ENCODE peak calls at places on chromosomes 13 and 19, in four cellular contexts. One of them, this sample, is unnamed.

GRCh38 chr13:41825691-41826090 is 135.2 kb downstream of the VWA8 start:
- DNase-seq in K562: no peak
- DNase-seq in HepG2: no peak
- DNase-seq in GM12878: no peak
- DNase-seq in this sample: no peak

GRCh38 chr13:110915874-110916670 is 1.2 kb upstream of the ANKRD10 start:
- DNase-seq in K562: no peak
- DNase-seq in HepG2: peak
- DNase-seq in GM12878: no peak
- DNase-seq in this sample: no peak

GRCh38 chr13:32086366-32086765 is 54.8 kb downstream of the FRY start:
- DNase-seq in K562: no peak
- DNase-seq in HepG2: no peak
- DNase-seq in GM12878: no peak
- DNase-seq in this sample: no peak

GRCh38 chr13:110684388-110685056 is 21.4 kb downstream of the CARS2 start:
- DNase-seq in K562: no peak
- DNase-seq in HepG2: peak
- DNase-seq in GM12878: no peak
- DNase-seq in this sample: no peak

GRCh38 chr19:16330811-16331690 is 6.4 kb downstream of the KLF2 start:
- DNase-seq in K562: no peak
- DNase-seq in HepG2: no peak
- DNase-seq in GM12878: no peak
- DNase-seq in this sample: no peak

GRCh38 chr13:62613819-62614218 is 1198.2 kb upstream of the PCDH20 start:
- DNase-seq in K562: no peak
- DNase-seq in HepG2: no peak
- DNase-seq in GM12878: no peak
- DNase-seq in this sample: no peak

GRCh38 chr13:30762643-30763042 is 27.3 kb downstream of the ALOX5AP start:
- DNase-seq in K562: no peak
- DNase-seq in HepG2: no peak
- DNase-seq in GM12878: no peak
- DNase-seq in this sample: no peak

GRCh38 chr19:861756-862528 is 2.5 kb downstream of the CFD start:
- DNase-seq in K562: peak
- DNase-seq in HepG2: peak
- DNase-seq in GM12878: no peak
- DNase-seq in this sample: peak

GRCh38 chr19:492091-492531 is 4.2 kb upstream of the MADCAM1 start:
- DNase-seq in K562: peak
- DNase-seq in HepG2: no peak
- DNase-seq in GM12878: no peak
- DNase-seq in this sample: peak

GRCh38 chr13:90205911-90206310 is 1141.6 kb upstream of the MIR17HG start:
- DNase-seq in K562: no peak
- DNase-seq in HepG2: no peak
- DNase-seq in GM12878: no peak
- DNase-seq in this sample: no peak

GRCh38 chr19:41530761-41531301 is 45.1 kb upstream of the CEACAM21 start:
- DNase-seq in K562: no peak
- DNase-seq in HepG2: no peak
- DNase-seq in GM12878: no peak
- DNase-seq in this sample: no peak

GRCh38 chr19:17855333-17856152 is 4.2 kb upstream of the RPL18A start:
- DNase-seq in K562: peak
- DNase-seq in HepG2: peak
- DNase-seq in GM12878: peak
- DNase-seq in this sample: peak

GRCh38 chr19:39483141-39483540 is 2.5 kb downstream of the TIMM50 start:
- DNase-seq in K562: no peak
- DNase-seq in HepG2: no peak
- DNase-seq in GM12878: no peak
- DNase-seq in this sample: no peak

GRCh38 chr19:41886761-41887710 is 4.1 kb downstream of the ARHGEF1 start:
- DNase-seq in K562: no peak
- DNase-seq in HepG2: no peak
- DNase-seq in GM12878: no peak
- DNase-seq in this sample: no peak

GRCh38 chr19:33390908-33391630 is 17.6 kb downstream of the CEBPG start:
- DNase-seq in K562: no peak
- DNase-seq in HepG2: no peak
- DNase-seq in GM12878: no peak
- DNase-seq in this sample: peak

GRCh38 chr13:98203641-98204326 is 26.7 kb upstream of the RNF113B start:
- DNase-seq in K562: no peak
- DNase-seq in HepG2: no peak
- DNase-seq in GM12878: no peak
- DNase-seq in this sample: no peak

GRCh38 chr19:1116726-1117581 is 13.2 kb downstream of the GPX4 start:
- DNase-seq in K562: no peak
- DNase-seq in HepG2: no peak
- DNase-seq in GM12878: no peak
- DNase-seq in this sample: no peak

GRCh38 chr13:40910324-40911050 is 108.6 kb downstream of the ELF1 start:
- DNase-seq in K562: no peak
- DNase-seq in HepG2: peak
- DNase-seq in GM12878: peak
- DNase-seq in this sample: no peak

GRCh38 chr13:52029569-52029968 is 5.1 kb downstream of the UTP14C start:
- DNase-seq in K562: no peak
- DNase-seq in HepG2: no peak
- DNase-seq in GM12878: no peak
- DNase-seq in this sample: no peak

GRCh38 chr13:87093399-87093798 is 577.8 kb upstream of the SLITRK5 start:
- DNase-seq in K562: no peak
- DNase-seq in HepG2: no peak
- DNase-seq in GM12878: no peak
- DNase-seq in this sample: no peak

GRCh38 chr19:46471116-46471733 is at the start of gene PNMA8A:
- DNase-seq in K562: peak
- DNase-seq in HepG2: no peak
- DNase-seq in GM12878: no peak
- DNase-seq in this sample: peak

GRCh38 chr19:15790096-15790495 is 2.6 kb downstream of the OR10H5 start:
- DNase-seq in K562: no peak
- DNase-seq in HepG2: no peak
- DNase-seq in GM12878: no peak
- DNase-seq in this sample: no peak

GRCh38 chr19:4115050-4115817 is 8.7 kb downstream of the MAP2K2 start:
- DNase-seq in K562: no peak
- DNase-seq in HepG2: no peak
- DNase-seq in GM12878: peak
- DNase-seq in this sample: peak

GRCh38 chr19:8004723-8005513 is 523 bp downstream of the ELAVL1 start:
- DNase-seq in K562: peak
- DNase-seq in HepG2: no peak
- DNase-seq in GM12878: no peak
- DNase-seq in this sample: peak

GRCh38 chr19:44958090-44958489 is 2.9 kb downstream of the CLPTM1 start:
- DNase-seq in K562: no peak
- DNase-seq in HepG2: no peak
- DNase-seq in GM12878: no peak
- DNase-seq in this sample: no peak

GRCh38 chr19:44954278-44954648 is 917 bp upstream of the CLPTM1 start:
- DNase-seq in K562: peak
- DNase-seq in HepG2: no peak
- DNase-seq in GM12878: no peak
- DNase-seq in this sample: no peak

GRCh38 chr19:44951179-44952159 is 3.7 kb upstream of the CLPTM1 start:
- DNase-seq in K562: peak
- DNase-seq in HepG2: peak
- DNase-seq in GM12878: no peak
- DNase-seq in this sample: peak

GRCh38 chr19:44955500-44956439 is 590 bp downstream of the CLPTM1 start:
- DNase-seq in K562: peak
- DNase-seq in HepG2: no peak
- DNase-seq in GM12878: no peak
- DNase-seq in this sample: no peak

DNA sequence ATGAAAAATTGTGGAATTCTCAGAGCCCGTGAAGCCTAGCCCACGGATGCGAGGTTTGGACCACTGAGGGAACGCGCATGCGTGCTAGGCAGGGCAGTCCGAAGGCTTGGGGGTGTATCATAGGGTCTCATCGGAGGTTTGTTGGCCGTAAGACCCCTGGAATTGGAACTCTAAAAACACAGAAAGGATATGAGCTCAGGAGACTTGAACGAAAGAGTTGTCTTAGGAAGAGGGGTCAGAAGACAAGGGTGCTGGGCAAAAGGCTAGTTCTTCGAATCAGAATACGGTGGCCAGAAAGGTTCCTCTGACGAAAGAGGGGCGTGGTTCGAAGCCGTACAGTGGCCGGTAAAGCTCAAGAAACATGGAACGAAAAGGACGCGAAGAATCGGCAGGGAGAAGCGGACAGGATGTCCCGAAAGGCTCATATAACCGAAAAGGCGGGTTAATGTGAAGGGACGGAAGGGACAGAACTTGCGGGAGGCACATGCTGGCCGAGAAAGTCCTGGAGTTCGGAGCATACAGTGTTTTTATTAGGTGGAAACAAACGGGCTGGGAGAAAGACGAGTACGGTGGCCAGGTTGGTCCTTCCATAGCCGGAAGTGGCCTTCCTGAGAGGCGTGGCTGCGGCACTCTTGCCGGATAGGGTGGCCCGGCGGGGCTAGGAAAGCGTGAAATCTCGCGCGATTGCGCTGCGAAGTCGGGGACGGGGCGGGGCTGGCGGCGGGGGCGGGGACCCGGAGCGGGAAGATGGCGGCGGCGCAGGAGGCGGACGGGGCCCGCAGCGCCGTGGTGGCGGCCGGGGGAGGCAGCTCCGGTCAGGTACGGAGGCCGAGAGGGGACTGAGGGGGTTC is at the start of gene CLPTM1:
- DNase-seq in K562: peak
- DNase-seq in HepG2: peak
- DNase-seq in GM12878: peak
- DNase-seq in this sample: peak
- TF ChIP-seq EP300 in K562: no peak
- TF ChIP-seq EP300 in HepG2: peak
- TF ChIP-seq EP300 in GM12878: no peak
- TF ChIP-seq EP300 in this sample: no peak

GRCh38 chr13:21051675-21052074 is 9.7 kb downstream of the LATS2 start:
- DNase-seq in K562: no peak
- DNase-seq in HepG2: no peak
- DNase-seq in GM12878: no peak
- DNase-seq in this sample: no peak

GRCh38 chr13:21053231-21053630 is 8.2 kb downstream of the LATS2 start:
- DNase-seq in K562: no peak
- DNase-seq in HepG2: no peak
- DNase-seq in GM12878: no peak
- DNase-seq in this sample: no peak

GRCh38 chr13:21054313-21054712 is 7.1 kb downstream of the LATS2 start:
- DNase-seq in K562: no peak
- DNase-seq in HepG2: no peak
- DNase-seq in GM12878: no peak
- DNase-seq in this sample: no peak

GRCh38 chr13:21055511-21056045 is 5.8 kb downstream of the LATS2 start:
- DNase-seq in K562: no peak
- DNase-seq in HepG2: no peak
- DNase-seq in GM12878: no peak
- DNase-seq in this sample: no peak

GRCh38 chr13:21055016-21055415 is 6.4 kb downstream of the LATS2 start:
- DNase-seq in K562: no peak
- DNase-seq in HepG2: no peak
- DNase-seq in GM12878: no peak
- DNase-seq in this sample: no peak
- TF ChIP-seq TAF1 in K562: no peak
- TF ChIP-seq TAF1 in HepG2: no peak
- TF ChIP-seq TAF1 in GM12878: no peak
- TF ChIP-seq TAF1 in this sample: no peak

DNA sequence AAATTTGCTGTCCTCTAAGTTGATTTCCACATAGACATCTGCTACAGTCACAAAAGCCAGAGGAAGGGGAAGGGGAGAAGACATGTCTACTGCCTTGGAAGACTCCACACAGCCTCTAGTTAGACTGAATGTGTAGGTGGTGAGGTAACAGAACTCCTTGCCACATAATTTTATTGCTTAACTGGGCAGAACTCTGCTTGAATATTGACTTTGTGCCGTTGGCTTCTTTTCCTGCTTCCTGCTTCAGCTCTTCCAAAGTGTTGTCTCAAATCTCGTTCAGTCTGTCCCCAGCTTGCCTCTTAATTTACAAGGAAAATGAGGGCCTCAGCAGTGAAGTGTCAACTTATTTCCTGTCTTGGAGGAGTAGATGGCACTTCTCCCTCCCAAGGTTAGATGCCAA is 37.1 kb downstream of the ESD start:
- DNase-seq in K562: no peak
- DNase-seq in HepG2: no peak
- DNase-seq in GM12878: no peak
- DNase-seq in this sample: no peak
- TF ChIP-seq EP300 in K562: no peak
- TF ChIP-seq EP300 in HepG2: no peak
- TF ChIP-seq EP300 in GM12878: no peak
- TF ChIP-seq EP300 in this sample: no peak

GRCh38 chr19:35317464-35318043 is 11.4 kb upstream of the CD22 start:
- DNase-seq in K562: no peak
- DNase-seq in HepG2: peak
- DNase-seq in GM12878: no peak
- DNase-seq in this sample: no peak

GRCh38 chr19:35315883-35316282 is 13.1 kb upstream of the CD22 start:
- DNase-seq in K562: no peak
- DNase-seq in HepG2: peak
- DNase-seq in GM12878: no peak
- DNase-seq in this sample: no peak

GRCh38 chr19:35320285-35320706 is 8.7 kb upstream of the CD22 start:
- DNase-seq in K562: peak
- DNase-seq in HepG2: no peak
- DNase-seq in GM12878: no peak
- DNase-seq in this sample: no peak

GRCh38 chr19:35316560-35316959 is 12.4 kb upstream of the CD22 start:
- DNase-seq in K562: no peak
- DNase-seq in HepG2: peak
- DNase-seq in GM12878: no peak
- DNase-seq in this sample: no peak

DNA sequence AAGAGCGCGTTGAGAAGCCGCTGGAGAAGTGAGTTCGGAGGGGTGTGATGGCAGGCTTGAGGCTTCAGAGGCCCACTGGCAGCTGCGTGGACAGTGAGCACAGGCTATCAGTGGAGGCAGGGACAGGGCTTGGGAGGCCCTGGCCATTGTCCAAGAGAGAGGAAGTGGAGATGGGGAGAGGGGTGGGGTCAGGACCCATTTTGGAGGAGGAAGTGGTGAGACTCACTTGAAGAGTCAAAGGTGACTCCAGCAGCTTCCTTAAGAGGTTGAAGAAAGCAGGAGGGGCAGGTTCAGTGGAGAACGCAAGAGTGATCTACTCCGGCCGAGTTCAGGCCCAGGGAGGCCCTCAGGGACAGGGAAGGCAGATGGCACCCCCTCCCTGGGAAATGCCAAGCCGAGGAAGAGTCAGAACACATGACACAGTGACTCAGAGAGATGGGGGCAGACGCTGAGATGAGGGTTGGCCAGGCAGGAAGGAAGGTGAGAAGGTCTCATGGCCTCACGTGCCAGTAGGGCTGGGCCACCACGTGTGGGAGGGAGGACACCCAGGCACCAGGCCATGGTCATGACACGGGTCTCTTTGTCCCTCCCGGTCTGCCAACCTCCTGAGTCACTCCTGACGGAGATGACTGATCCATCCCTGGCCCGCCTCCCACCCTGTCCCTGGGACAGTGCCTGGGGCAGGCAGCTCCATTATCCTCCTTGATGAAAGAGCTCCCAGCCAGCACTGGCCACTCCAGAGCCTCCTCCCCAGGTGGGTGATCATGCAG is 10.1 kb upstream of the CD22 start:
- DNase-seq in K562: peak
- DNase-seq in HepG2: peak
- DNase-seq in GM12878: no peak
- DNase-seq in this sample: no peak
- TF ChIP-seq TAF1 in K562: no peak
- TF ChIP-seq TAF1 in HepG2: no peak
- TF ChIP-seq TAF1 in GM12878: no peak
- TF ChIP-seq TAF1 in this sample: no peak